ENCODE peak calls at places on chromosomes 13 and 19, in four cellular contexts. Z, F, V and L are unnamed samples. For H3K27me3, the result is how much of the 10 kb centered on the place peaks cover.

GRCh38 chr19:3975637-3976087 is 4.8 kb upstream of the DAPK3 start:
- DNase-seq in Z (peak), F (no peak), V (peak), L (no peak)

GRCh38 chr19:29393915-29394460 is 131.8 kb upstream of the VSTM2B start:
- DNase-seq in Z (no peak), F (peak), V (no peak), L (no peak)

GRCh38 chr19:14370169-14370998 is 10.9 kb upstream of the ADGRE5 start:
- DNase-seq in Z (peak), F (no peak), V (no peak), L (peak)

GRCh38 chr13:36848228-36848982 is 29.4 kb downstream of the RFXAP start:
- DNase-seq in Z (no peak), F (peak), V (peak), L (no peak)

GRCh38 chr13:38819053-38819452 is 132.2 kb downstream of the FREM2 start:
- DNase-seq in Z (no peak), F (no peak), V (no peak), L (no peak)

GRCh38 chr19:4455742-4456565 is 1.6 kb downstream of the UBXN6 start:
- DNase-seq in Z (no peak), F (peak), V (peak), L (no peak)

GRCh38 chr13:64293923-64294322 is 2878.3 kb upstream of the PCDH20 start:
- DNase-seq in Z (no peak), F (no peak), V (no peak), L (no peak)

GRCh38 chr19:22882797-22883196 is 50.7 kb downstream of the ZNF723 start:
- DNase-seq in Z (no peak), F (peak), V (no peak), L (peak)

GRCh38 chr19:45568732-45569131 is 15.9 kb downstream of the OPA3 start:
- DNase-seq in Z (no peak), F (no peak), V (no peak), L (no peak)

GRCh38 chr13:87867426-87867825 is 196.3 kb downstream of the SLITRK5 start:
- DNase-seq in Z (no peak), F (no peak), V (no peak), L (no peak)

GRCh38 chr19:34336781-34337271 is 28.2 kb upstream of the GPI start:
- DNase-seq in Z (peak), F (peak), V (no peak), L (peak)

GRCh38 chr13:77729502-77730221 is 32.2 kb downstream of the SLAIN1 start:
- DNase-seq in Z (no peak), F (no peak), V (no peak), L (peak)

GRCh38 chr19:4390017-4390861 is 10.1 kb downstream of the SH3GL1 start:
- DNase-seq in Z (no peak), F (peak), V (peak), L (no peak)

GRCh38 chr19:3773814-3774515 is 1.9 kb upstream of the RAX2 start:
- DNase-seq in Z (no peak), F (no peak), V (peak), L (no peak)

GRCh38 chr19:42552086-42553065 is 24.1 kb upstream of the CEACAM1 start:
- DNase-seq in Z (no peak), F (no peak), V (no peak), L (no peak)

GRCh38 chr13:104530741-104531140 is 1464.5 kb upstream of the SLC10A2 start:
- DNase-seq in Z (no peak), F (no peak), V (no peak), L (no peak)

GRCh38 chr13:66879971-66880370 is 350.2 kb downstream of the PCDH9 start:
- DNase-seq in Z (no peak), F (no peak), V (no peak), L (no peak)

DNA sequence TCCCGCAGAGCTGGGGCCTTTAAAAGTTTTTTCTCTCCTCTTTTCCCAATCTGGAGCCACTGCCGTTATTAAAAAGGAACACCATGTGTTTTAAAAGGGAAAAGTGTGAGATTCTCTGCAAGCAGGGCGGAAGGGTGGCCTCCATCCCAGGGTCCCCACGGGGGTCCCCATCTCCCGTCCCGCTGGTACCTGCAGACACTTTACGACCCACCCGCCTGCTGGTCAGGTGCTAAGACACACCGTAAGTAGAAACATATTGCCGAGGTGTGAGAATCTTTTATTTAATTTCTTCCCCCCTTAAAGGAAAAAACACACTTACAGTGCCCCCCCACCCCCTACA is 1.8 kb downstream of the CRLF1 start:
- DNase-seq in Z (no peak), F (no peak), V (no peak), L (no peak)
- H3K27me3 ChIP-seq in Z (under half), F (under half), V (half or more), L (under half)

GRCh38 chr19:47068876-47069406 is 20.5 kb upstream of the TMEM160 start:
- DNase-seq in Z (no peak), F (no peak), V (no peak), L (no peak)

GRCh38 chr19:47072323-47072722 is 23.9 kb upstream of the TMEM160 start:
- DNase-seq in Z (no peak), F (no peak), V (no peak), L (no peak)

GRCh38 chr19:47071731-47072130 is 23.3 kb upstream of the TMEM160 start:
- DNase-seq in Z (no peak), F (no peak), V (no peak), L (no peak)

GRCh38 chr19:47069795-47070194 is 21.4 kb upstream of the TMEM160 start:
- DNase-seq in Z (no peak), F (no peak), V (no peak), L (no peak)

DNA sequence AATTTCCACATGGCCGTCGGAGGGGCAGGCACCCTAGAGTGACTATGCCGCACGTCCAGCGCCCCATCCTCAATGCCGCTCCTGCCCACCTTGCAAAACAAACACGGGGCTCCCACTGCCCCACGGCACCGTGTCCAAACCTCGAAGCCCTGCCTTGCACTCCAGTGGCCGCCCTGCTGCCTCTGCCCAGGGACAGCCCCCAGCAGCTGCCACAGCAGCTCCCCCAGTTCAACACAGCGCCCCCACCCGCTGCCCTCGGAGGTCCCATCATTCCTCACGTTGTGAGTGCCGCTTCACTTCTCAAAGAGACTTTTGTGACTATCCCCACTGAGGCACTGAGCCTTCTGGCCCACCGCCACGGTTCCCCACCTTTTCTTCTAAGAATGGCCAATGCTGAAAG is 22.3 kb upstream of the TMEM160 start:
- DNase-seq in Z (no peak), F (no peak), V (peak), L (no peak)
- H3K27ac ChIP-seq in Z (no peak), F (no peak), V (no peak), L (no peak)

GRCh38 chr19:41133260-41133659 is 19.0 kb downstream of the CYP2F1 start:
- DNase-seq in Z (no peak), F (no peak), V (no peak), L (no peak)

GRCh38 chr19:41128692-41129091 is 14.5 kb downstream of the CYP2F1 start:
- DNase-seq in Z (no peak), F (no peak), V (no peak), L (no peak)

GRCh38 chr19:41136636-41137035 is 22.4 kb downstream of the CYP2F1 start:
- DNase-seq in Z (no peak), F (no peak), V (no peak), L (no peak)

GRCh38 chr19:41134616-41135015 is 20.4 kb downstream of the CYP2F1 start:
- DNase-seq in Z (no peak), F (no peak), V (no peak), L (no peak)

GRCh38 chr19:41131186-41131585 is 17.0 kb downstream of the CYP2F1 start:
- DNase-seq in Z (no peak), F (no peak), V (no peak), L (no peak)
- H3K27me3 ChIP-seq in Z (under half), F (under half), V (under half), L (under half)

GRCh38 chr13:111251646-111252448 is 68.6 kb upstream of the TEX29 start:
- DNase-seq in Z (no peak), F (peak), V (no peak), L (no peak)
- H3K27ac ChIP-seq in Z (no peak), F (no peak), V (no peak), L (no peak)

DNA sequence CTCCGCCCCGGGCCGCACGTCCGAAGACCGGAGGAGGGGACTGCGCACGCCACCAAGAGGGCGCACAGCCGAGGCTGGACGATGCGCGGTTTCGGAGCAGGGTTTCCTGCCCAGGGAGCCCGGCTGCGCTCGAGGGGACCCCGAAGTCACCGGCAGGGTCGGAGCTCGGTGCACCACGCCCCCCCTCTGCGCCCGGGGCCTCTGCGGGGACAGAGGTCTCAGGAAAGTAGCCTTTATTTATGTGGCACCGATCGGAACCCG is 108.9 kb upstream of the DOCK9 start:
- DNase-seq in Z (peak), F (peak), V (no peak), L (no peak)
- H3K27me3 ChIP-seq in Z (under half), F (under half), V (half or more), L (under half)

DNA sequence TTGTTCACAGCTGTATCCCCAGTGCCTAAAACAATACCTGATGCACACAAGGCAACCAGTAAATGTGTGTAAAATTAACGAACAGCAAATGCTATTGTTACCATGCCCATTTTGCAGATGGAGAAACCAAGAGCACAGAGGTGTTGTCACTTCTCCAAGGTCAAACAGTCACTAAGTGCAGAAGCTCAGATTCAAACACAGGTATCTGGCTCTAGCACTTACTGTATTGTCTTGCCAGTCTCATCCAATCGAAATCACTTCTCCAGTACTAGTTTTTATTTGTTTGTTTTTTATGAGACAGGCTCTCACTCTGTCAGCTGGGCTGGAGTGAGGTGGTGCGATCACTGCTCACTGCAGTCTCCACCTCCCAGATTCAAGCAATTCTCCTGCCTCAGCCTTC is 13.7 kb downstream of the PLD3 start:
- DNase-seq in Z (no peak), F (no peak), V (no peak), L (no peak)
- H3K27ac ChIP-seq in Z (no peak), F (no peak), V (no peak), L (no peak)

GRCh38 chr19:13087295-13087694 is 15.4 kb downstream of the LYL1 start:
- DNase-seq in Z (no peak), F (no peak), V (no peak), L (no peak)
- H3K27me3 ChIP-seq in Z (under half), F (under half), V (under half), L (under half)

GRCh38 chr13:51385114-51385513 is 45.6 kb downstream of the SERPINE3 start:
- DNase-seq in Z (no peak), F (no peak), V (no peak), L (no peak)

DNA sequence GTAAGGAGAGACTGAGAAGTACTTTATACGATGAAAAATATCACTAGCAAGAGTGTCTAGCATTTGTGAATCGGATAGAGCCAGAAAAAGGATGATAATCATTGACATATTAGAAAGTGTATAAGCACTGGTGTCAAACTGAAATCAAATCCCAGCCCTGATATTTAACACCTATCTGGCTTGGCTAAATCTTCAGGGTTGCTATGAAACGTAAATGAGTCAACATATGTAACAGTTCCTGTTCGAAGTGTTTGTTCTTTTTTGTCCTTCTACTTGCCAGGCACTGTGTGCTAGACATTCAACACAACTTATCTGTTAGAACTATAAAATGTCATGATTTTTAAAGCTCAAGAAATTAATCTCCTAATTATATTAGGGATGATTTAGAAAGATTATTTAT is 40.8 kb downstream of the SERPINE3 start:
- DNase-seq in Z (no peak), F (no peak), V (no peak), L (no peak)
- H3K27ac ChIP-seq in Z (no peak), F (no peak), V (no peak), L (no peak)

DNA sequence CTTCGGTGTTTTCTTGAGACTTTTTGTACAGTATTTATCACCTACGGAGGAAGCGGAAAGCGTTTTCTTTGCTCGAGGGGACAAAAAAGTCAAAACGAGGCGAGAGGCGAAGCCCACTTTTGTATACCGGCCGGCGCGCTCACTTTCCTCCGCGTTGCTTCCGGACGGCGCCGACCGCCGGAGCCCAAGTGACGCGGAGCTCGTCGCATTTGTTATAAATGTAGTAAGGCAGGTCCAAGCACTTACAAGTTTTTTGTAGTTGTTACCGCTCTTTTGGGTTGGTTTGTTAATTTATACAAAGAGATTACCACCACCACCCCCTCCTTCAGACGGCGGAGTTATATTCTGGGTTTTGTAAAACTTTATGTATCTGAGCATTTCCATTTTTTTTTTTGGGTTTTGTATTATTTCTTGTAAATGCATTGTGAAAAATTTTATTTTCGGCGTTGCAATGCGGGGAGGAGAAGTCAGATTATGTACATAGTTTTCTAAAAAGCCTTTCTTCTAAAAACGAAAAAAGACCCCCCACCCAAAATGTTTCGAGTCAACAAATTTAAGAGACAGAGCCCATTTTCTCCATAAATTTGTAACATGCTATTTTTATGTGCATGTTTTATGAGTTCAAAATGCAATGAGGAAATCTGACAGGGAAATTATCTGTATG is 2.2 kb downstream of the SOX1 start:
- DNase-seq in Z (no peak), F (no peak), V (no peak), L (no peak)
- H3K27me3 ChIP-seq in Z (under half), F (half or more), V (half or more), L (under half)